ENCODE peak calls at places on chromosomes 16 and 17, in four cellular contexts. G is GM23248, C is neural progenitor cell, I is PC-3. X is an unnamed sample.

GRCh38 chr16:85571563-85571812 is 41.6 kb upstream of the GSE1 start:
- DNase-seq in G (no peak), C (no peak), I (no peak), X (peak; percentile 6)

GRCh38 chr17:43352579-43352978 is 46.2 kb upstream of the ARL4D start:
- DNase-seq in G (no peak), C (no peak), I (no peak), X (no peak)

GRCh38 chr17:8287651-8288335 is 677 bp upstream of the RANGRF start:
- DNase-seq in C (no peak), G (peak; percentile 29), I (no peak), X (no peak)

GRCh38 chr16:10918294-10919002 is 23.8 kb downstream of the DEXI start:
- DNase-seq in C (peak; percentile 90), G (peak; percentile 92), I (peak; percentile 95), X (peak; percentile 85)

GRCh38 chr16:53022374-53022773 is 30.3 kb downstream of the CHD9NB start:
- DNase-seq in I (peak; percentile 53), G (peak; percentile 74), C (peak; percentile 84), X (no peak)

GRCh38 chr17:45889579-45889978 is 4.8 kb upstream of the MAPT start:
- DNase-seq in G (no peak), I (no peak), C (peak; percentile 34), X (no peak)

GRCh38 chr16:86680137-86680536 is 101.8 kb downstream of the FOXL1 start:
- DNase-seq in G (peak; percentile 91), I (peak; percentile 16), C (no peak), X (no peak)

GRCh38 chr17:67680445-67681224 is 37.1 kb upstream of the NOL11 start:
- DNase-seq in I (no peak), G (no peak), C (no peak), X (no peak)

GRCh38 chr17:62109378-62109902 is 44.4 kb upstream of the MED13 start:
- DNase-seq in C (peak; percentile 74), I (peak; percentile 95), G (peak; percentile 85), X (peak; percentile 92)

GRCh38 chr16:57778658-57779057 is 23.6 kb downstream of the KIFC3 start:
- DNase-seq in C (no peak), I (no peak), G (no peak), X (no peak)

GRCh38 chr17:30005709-30006320 is 64.4 kb downstream of the EFCAB5 start:
- DNase-seq in G (peak; percentile 14), C (no peak), I (peak; percentile 25), X (no peak)

GRCh38 chr16:16857603-16858283 is 478.8 kb downstream of the NPIPA7 start:
- DNase-seq in C (no peak), I (no peak), G (peak; percentile 28), X (no peak)

GRCh38 chr17:80204626-80205468 is 15.3 kb downstream of the SGSH start:
- DNase-seq in I (no peak), G (no peak), C (no peak), X (no peak)

GRCh38 chr17:79042421-79043190 is 18.6 kb downstream of the C1QTNF1 start:
- DNase-seq in I (peak; percentile 95), C (peak; percentile 60), G (peak; percentile 82), X (peak; percentile 59)

GRCh38 chr16:70778901-70779309 is 22.1 kb downstream of the VAC14 start:
- DNase-seq in C (peak; percentile 92), I (peak; percentile 72), G (peak; percentile 90), X (no peak)

GRCh38 chr16:79792952-79793351 is 192.4 kb upstream of the MAF start:
- DNase-seq in C (no peak), G (no peak), I (no peak), X (no peak)

GRCh38 chr16:68396481-68396880 is 51.8 kb downstream of the SMPD3 start:
- DNase-seq in I (peak; percentile 55), C (peak; percentile 41), G (peak; percentile 83), X (peak; percentile 47)

GRCh38 chr16:50692644-50692998 is 785 bp upstream of the NOD2 start:
- DNase-seq in C (no peak), I (no peak), G (no peak), X (no peak)

GRCh38 chr17:12985431-12986285 is 32.2 kb downstream of the ELAC2 start:
- DNase-seq in I (no peak), G (peak; percentile 35), C (no peak), X (no peak)

GRCh38 chr16:57178793-57179212 is 7.0 kb downstream of the PSME3IP1 start:
- DNase-seq in I (no peak), G (no peak), C (peak; percentile 54), X (no peak)

GRCh38 chr16:886084-886543 is 84.7 kb downstream of the LMF1 start:
- DNase-seq in C (peak; percentile 54), G (no peak), I (no peak), X (no peak)

GRCh38 chr16:57632568-57632967 is 4.1 kb downstream of the ADGRG1 start:
- DNase-seq in I (no peak), C (no peak), G (no peak), X (no peak)

GRCh38 chr17:5698959-5699358 is 114.7 kb upstream of the NLRP1 start:
- DNase-seq in C (no peak), I (no peak), G (no peak), X (no peak)

GRCh38 chr16:5042574-5043171 is 8.9 kb upstream of the NAGPA start:
- DNase-seq in I (peak; percentile 39), G (peak; percentile 47), C (peak; percentile 49), X (peak; percentile 51)

GRCh38 chr16:66605177-66605999 is 884 bp downstream of the CMTM3 start:
- DNase-seq in I (peak; percentile 27), C (peak; percentile 82), G (peak; percentile 75), X (no peak)

GRCh38 chr17:46063239-46063638 is 64.2 kb downstream of the STH start:
- DNase-seq in I (peak; percentile 86), C (no peak), G (peak; percentile 96), X (no peak)

GRCh38 chr17:81476635-81477034 is 36.0 kb downstream of the ACTG1 start:
- DNase-seq in I (no peak), G (no peak), C (no peak), X (no peak)

GRCh38 chr16:57871457-57871856 is 69.2 kb upstream of the KIFC3 start:
- DNase-seq in I (peak; percentile 77), G (peak; percentile 85), C (no peak), X (no peak)

GRCh38 chr17:41691031-41691777 is 2.5 kb downstream of the EIF1 start:
- DNase-seq in C (no peak), I (no peak), G (no peak), X (no peak)

GRCh38 chr17:41695134-41695661 is 6.5 kb downstream of the EIF1 start:
- DNase-seq in G (no peak), I (no peak), C (no peak), X (no peak)

GRCh38 chr17:41697122-41697962 is 8.7 kb downstream of the EIF1 start:
- DNase-seq in G (peak; percentile 86), I (no peak), C (no peak), X (peak; percentile 74)

GRCh38 chr17:41692722-41693521 is 4.2 kb downstream of the EIF1 start:
- DNase-seq in I (no peak), C (no peak), G (peak; percentile 19), X (no peak)

DNA sequence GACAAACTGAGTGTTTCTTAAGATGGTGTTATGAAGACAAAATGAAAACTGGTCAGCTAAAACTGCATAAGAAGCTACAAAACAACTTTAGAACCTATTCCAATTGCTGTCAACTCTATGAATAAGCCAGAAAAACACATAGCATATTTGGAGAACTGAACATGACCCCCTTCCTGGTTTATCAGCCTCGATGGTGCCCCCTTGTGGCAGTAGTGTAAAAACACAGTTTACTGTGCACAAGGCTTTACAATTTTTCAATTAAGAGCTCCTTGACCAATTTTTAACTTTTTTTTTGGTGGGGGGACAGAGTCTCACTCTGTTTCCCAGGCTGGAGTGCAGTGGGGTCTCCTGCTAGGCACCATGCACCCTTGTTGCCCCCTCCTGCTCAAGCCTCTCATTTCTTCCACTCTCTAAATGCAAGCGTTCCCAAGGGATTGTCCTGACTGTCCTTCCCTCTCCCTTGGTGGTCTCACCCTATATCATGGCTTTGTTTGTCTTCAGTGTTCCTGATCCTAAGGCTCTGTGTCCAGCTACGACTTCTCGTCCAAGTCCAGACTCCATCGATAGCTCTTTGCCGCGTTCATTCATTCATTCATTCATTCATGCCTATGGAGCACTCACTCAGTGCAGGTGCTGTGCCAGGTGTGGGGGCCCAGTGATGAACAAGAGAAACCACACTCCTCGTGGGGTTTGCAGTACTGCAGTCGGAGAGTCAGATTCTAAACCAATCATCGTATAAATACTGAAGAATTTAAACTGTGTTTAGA is 7.5 kb downstream of the EIF1 start:
- DNase-seq in I (peak; percentile 73), C (peak; percentile 91), G (peak; percentile 90), X (peak; percentile 82)
- TF ChIP-seq EZH2phosphoT487 in I (no peak), C (no peak), G (no peak), X (no peak)

GRCh38 chr17:36938566-36939058 is 1.3 kb downstream of the LHX1 start:
- DNase-seq in C (peak; percentile 70), G (no peak), I (no peak), X (no peak)
- TF ChIP-seq EZH2 in C (no peak), G (no peak), I (no peak), X (no peak)

GRCh38 chr16:12390644-12391043 is 413.0 kb downstream of the CPPED1 start:
- DNase-seq in G (peak; percentile 73), I (peak; percentile 33), C (no peak), X (no peak)
- TF ChIP-seq EZH2phosphoT487 in G (no peak), I (no peak), C (no peak), X (no peak)

GRCh38 chr17:2723505-2723996 is 12.0 kb upstream of the CLUH start:
- DNase-seq in I (peak; percentile 32), G (no peak), C (peak; percentile 61), X (no peak)
- TF ChIP-seq EZH2 in I (no peak), G (no peak), C (no peak), X (no peak)

DNA sequence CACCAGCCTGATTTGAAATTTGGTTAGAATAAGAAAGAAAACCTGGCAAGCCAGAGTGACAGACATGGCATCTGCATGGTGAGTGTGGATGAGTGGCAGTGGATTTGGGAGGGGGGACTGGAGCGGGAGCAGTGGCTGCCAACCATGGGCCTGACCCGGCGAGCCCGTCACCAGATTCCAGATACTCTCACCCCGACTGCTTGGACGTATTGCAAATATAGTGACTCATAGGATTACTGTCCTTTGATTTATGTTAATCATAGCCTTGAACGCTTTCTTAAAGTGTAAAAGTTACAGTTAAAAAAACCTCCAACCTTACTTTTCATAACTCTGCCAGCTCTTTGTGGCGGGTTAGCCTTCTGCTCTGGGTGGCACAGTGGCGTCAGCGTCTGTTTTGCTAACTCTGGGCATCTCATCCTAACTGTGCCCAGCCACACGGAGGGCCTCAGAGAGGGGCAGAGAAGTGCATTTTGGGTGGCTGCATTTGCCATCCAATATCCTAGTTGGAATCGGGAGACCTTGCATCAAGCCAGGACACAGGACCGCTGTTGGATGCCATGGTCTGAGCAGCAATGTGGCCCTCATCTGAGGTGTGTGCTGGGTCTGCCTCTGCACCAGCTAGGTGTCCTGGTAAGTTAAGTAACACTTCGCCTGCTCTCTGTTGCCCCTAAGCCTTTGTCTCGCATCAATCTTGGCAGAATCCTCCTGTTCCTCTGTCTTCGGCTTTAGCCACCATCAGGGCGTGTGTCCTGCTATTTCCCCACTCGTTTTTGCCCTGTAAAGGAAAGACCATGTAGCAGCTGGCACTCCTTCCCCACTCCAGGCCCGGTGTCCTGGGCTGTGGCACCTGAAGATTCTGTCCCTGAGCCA is 26.6 kb upstream of the FOXK2 start:
- DNase-seq in C (no peak), I (peak; percentile 82), G (peak; percentile 90), X (no peak)
- TF ChIP-seq EZH2phosphoT487 in C (no peak), I (no peak), G (no peak), X (no peak)

DNA sequence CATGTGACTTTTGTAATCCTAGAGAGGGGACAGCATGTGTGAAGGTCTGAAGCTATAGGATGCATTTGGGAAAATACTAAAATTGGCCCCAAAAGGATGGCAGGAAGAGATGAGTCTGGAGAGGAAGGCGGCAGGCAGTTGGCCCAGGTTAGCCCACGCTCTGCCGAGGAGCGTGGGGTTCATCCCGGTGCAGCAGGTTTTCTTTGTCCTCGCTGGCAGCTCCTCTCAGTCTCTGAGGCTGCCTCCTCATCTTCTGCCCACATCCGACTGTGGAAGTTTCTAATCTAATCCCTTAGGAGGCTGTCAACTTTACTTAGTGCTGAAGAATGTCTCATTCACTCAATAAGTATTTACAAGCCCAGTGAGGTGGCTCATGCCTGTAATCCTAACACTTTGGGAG is 17.6 kb upstream of the KSR1 start:
- DNase-seq in C (no peak), I (no peak), G (no peak), X (no peak)
- TF ChIP-seq EZH2 in C (no peak), I (no peak), G (no peak), X (no peak)